ENCODE peak calls at places on chromosomes 2 and 18, in six cellular contexts. One of them, this sample, is unnamed.

GRCh38 chr18:80252136-80252535 is 4.8 kb upstream of the PARD6G start:
- DNase-seq in HepG2: no peak
- DNase-seq in K562: no peak
- DNase-seq in SK-N-SH: no peak
- DNase-seq in HCT116: no peak
- DNase-seq in H1: no peak
- DNase-seq in this sample: no peak

GRCh38 chr2:64750001-64750816 is 96.5 kb upstream of the SERTAD2 start:
- DNase-seq in HepG2: no peak
- DNase-seq in K562: peak; percentile 71
- DNase-seq in SK-N-SH: peak; percentile 50
- DNase-seq in HCT116: no peak
- DNase-seq in H1: no peak
- DNase-seq in this sample: no peak

GRCh38 chr2:127516031-127516430 is 10.3 kb downstream of the IWS1 start:
- DNase-seq in HepG2: no peak
- DNase-seq in K562: no peak
- DNase-seq in SK-N-SH: no peak
- DNase-seq in HCT116: no peak
- DNase-seq in H1: no peak
- DNase-seq in this sample: no peak

GRCh38 chr2:240959214-240959940 is 39.0 kb upstream of the SNED1 start:
- DNase-seq in HepG2: no peak
- DNase-seq in K562: no peak
- DNase-seq in SK-N-SH: peak; percentile 31
- DNase-seq in HCT116: no peak
- DNase-seq in H1: no peak
- DNase-seq in this sample: no peak

GRCh38 chr2:69298862-69299261 is 88.2 kb downstream of the GFPT1 start:
- DNase-seq in HepG2: no peak
- DNase-seq in K562: no peak
- DNase-seq in SK-N-SH: peak; percentile 40
- DNase-seq in HCT116: no peak
- DNase-seq in H1: no peak
- DNase-seq in this sample: no peak

GRCh38 chr2:126748929-126749518 is 93.1 kb downstream of the GYPC start:
- DNase-seq in HepG2: no peak
- DNase-seq in K562: no peak
- DNase-seq in SK-N-SH: no peak
- DNase-seq in HCT116: no peak
- DNase-seq in H1: no peak
- DNase-seq in this sample: no peak

GRCh38 chr2:55148269-55148668 is 83.8 kb downstream of the CLHC1 start:
- DNase-seq in HepG2: no peak
- DNase-seq in K562: no peak
- DNase-seq in SK-N-SH: no peak
- DNase-seq in HCT116: no peak
- DNase-seq in H1: no peak
- DNase-seq in this sample: no peak

GRCh38 chr2:65666156-65666725 is 233.8 kb upstream of the SPRED2 start:
- DNase-seq in HepG2: no peak
- DNase-seq in K562: peak; percentile 13
- DNase-seq in SK-N-SH: no peak
- DNase-seq in HCT116: no peak
- DNase-seq in H1: no peak
- DNase-seq in this sample: no peak

GRCh38 chr18:36780748-36781147 is 48.1 kb downstream of the TPGS2 start:
- DNase-seq in HepG2: no peak
- DNase-seq in K562: no peak
- DNase-seq in SK-N-SH: no peak
- DNase-seq in HCT116: no peak
- DNase-seq in H1: no peak
- DNase-seq in this sample: no peak

GRCh38 chr2:176212276-176212675 is 23.8 kb downstream of the HOXD1 start:
- DNase-seq in HepG2: no peak
- DNase-seq in K562: no peak
- DNase-seq in SK-N-SH: no peak
- DNase-seq in HCT116: no peak
- DNase-seq in H1: no peak
- DNase-seq in this sample: no peak

GRCh38 chr2:41387519-41387918 is 660.3 kb upstream of the PKDCC start:
- DNase-seq in HepG2: no peak
- DNase-seq in K562: no peak
- DNase-seq in SK-N-SH: no peak
- DNase-seq in HCT116: no peak
- DNase-seq in H1: no peak
- DNase-seq in this sample: no peak

GRCh38 chr2:241391892-241392665 is 36.0 kb downstream of the FARP2 start:
- DNase-seq in HepG2: peak; percentile 73
- DNase-seq in K562: peak; percentile 28
- DNase-seq in SK-N-SH: peak; percentile 17
- DNase-seq in HCT116: peak; percentile 22
- DNase-seq in H1: no peak
- DNase-seq in this sample: peak; percentile 20

GRCh38 chr18:37572736-37573135 is 7.1 kb upstream of the CELF4 start:
- DNase-seq in HepG2: no peak
- DNase-seq in K562: no peak
- DNase-seq in SK-N-SH: no peak
- DNase-seq in HCT116: no peak
- DNase-seq in H1: no peak
- DNase-seq in this sample: no peak

GRCh38 chr18:23650963-23651927 is 11.5 kb downstream of the ANKRD29 start:
- DNase-seq in HepG2: peak; percentile 66
- DNase-seq in K562: no peak
- DNase-seq in SK-N-SH: peak; percentile 55
- DNase-seq in HCT116: no peak
- DNase-seq in H1: no peak
- DNase-seq in this sample: no peak

GRCh38 chr2:105388971-105389381 is 9.9 kb downstream of the FHL2 start:
- DNase-seq in HepG2: no peak
- DNase-seq in K562: no peak
- DNase-seq in SK-N-SH: no peak
- DNase-seq in HCT116: no peak
- DNase-seq in H1: no peak
- DNase-seq in this sample: no peak

GRCh38 chr2:204024503-204024902 is 87.9 kb downstream of the ICOS start:
- DNase-seq in HepG2: peak; percentile 33
- DNase-seq in K562: peak; percentile 11
- DNase-seq in SK-N-SH: peak; percentile 20
- DNase-seq in HCT116: peak; percentile 19
- DNase-seq in H1: no peak
- DNase-seq in this sample: peak; percentile 42

GRCh38 chr18:7757175-7757574 is 190.1 kb downstream of the PTPRM start:
- DNase-seq in HepG2: no peak
- DNase-seq in K562: no peak
- DNase-seq in SK-N-SH: no peak
- DNase-seq in HCT116: no peak
- DNase-seq in H1: no peak
- DNase-seq in this sample: no peak

GRCh38 chr18:23115683-23116096 is 19.6 kb upstream of the CABLES1 start:
- DNase-seq in HepG2: peak; percentile 74
- DNase-seq in K562: no peak
- DNase-seq in SK-N-SH: no peak
- DNase-seq in HCT116: peak; percentile 54
- DNase-seq in H1: no peak
- DNase-seq in this sample: no peak

GRCh38 chr18:54947115-54947514 is 12.1 kb downstream of the CCDC68 start:
- DNase-seq in HepG2: no peak
- DNase-seq in K562: no peak
- DNase-seq in SK-N-SH: no peak
- DNase-seq in HCT116: no peak
- DNase-seq in H1: no peak
- DNase-seq in this sample: no peak

GRCh38 chr2:182890773-182891381 is 24.4 kb upstream of the FRZB start:
- DNase-seq in HepG2: peak; percentile 80
- DNase-seq in K562: no peak
- DNase-seq in SK-N-SH: no peak
- DNase-seq in HCT116: no peak
- DNase-seq in H1: no peak
- DNase-seq in this sample: no peak

GRCh38 chr2:153589586-153589985 is 111.0 kb upstream of the RPRM start:
- DNase-seq in HepG2: no peak
- DNase-seq in K562: no peak
- DNase-seq in SK-N-SH: no peak
- DNase-seq in HCT116: no peak
- DNase-seq in H1: no peak
- DNase-seq in this sample: no peak

GRCh38 chr2:10659898-10660568 is 29.7 kb downstream of the NOL10 start:
- DNase-seq in HepG2: peak; percentile 48
- DNase-seq in K562: peak; percentile 76
- DNase-seq in SK-N-SH: peak; percentile 70
- DNase-seq in HCT116: peak; percentile 49
- DNase-seq in H1: no peak
- DNase-seq in this sample: peak; percentile 23

GRCh38 chr2:161913865-161914264 is 160.2 kb downstream of the DPP4 start:
- DNase-seq in HepG2: no peak
- DNase-seq in K562: no peak
- DNase-seq in SK-N-SH: no peak
- DNase-seq in HCT116: peak; percentile 21
- DNase-seq in H1: no peak
- DNase-seq in this sample: no peak

GRCh38 chr18:28485918-28486317 is 309.0 kb upstream of the CDH2 start:
- DNase-seq in HepG2: no peak
- DNase-seq in K562: no peak
- DNase-seq in SK-N-SH: no peak
- DNase-seq in HCT116: no peak
- DNase-seq in H1: no peak
- DNase-seq in this sample: no peak

GRCh38 chr2:190714958-190715357 is 66.1 kb downstream of the NAB1 start:
- DNase-seq in HepG2: no peak
- DNase-seq in K562: no peak
- DNase-seq in SK-N-SH: no peak
- DNase-seq in HCT116: peak; percentile 27
- DNase-seq in H1: no peak
- DNase-seq in this sample: no peak
- TF ChIP-seq YY1 in HepG2: no peak
- TF ChIP-seq YY1 in K562: no peak
- TF ChIP-seq YY1 in SK-N-SH: no peak
- TF ChIP-seq YY1 in HCT116: no peak
- TF ChIP-seq YY1 in H1: no peak
- TF ChIP-seq YY1 in this sample: no peak

DNA sequence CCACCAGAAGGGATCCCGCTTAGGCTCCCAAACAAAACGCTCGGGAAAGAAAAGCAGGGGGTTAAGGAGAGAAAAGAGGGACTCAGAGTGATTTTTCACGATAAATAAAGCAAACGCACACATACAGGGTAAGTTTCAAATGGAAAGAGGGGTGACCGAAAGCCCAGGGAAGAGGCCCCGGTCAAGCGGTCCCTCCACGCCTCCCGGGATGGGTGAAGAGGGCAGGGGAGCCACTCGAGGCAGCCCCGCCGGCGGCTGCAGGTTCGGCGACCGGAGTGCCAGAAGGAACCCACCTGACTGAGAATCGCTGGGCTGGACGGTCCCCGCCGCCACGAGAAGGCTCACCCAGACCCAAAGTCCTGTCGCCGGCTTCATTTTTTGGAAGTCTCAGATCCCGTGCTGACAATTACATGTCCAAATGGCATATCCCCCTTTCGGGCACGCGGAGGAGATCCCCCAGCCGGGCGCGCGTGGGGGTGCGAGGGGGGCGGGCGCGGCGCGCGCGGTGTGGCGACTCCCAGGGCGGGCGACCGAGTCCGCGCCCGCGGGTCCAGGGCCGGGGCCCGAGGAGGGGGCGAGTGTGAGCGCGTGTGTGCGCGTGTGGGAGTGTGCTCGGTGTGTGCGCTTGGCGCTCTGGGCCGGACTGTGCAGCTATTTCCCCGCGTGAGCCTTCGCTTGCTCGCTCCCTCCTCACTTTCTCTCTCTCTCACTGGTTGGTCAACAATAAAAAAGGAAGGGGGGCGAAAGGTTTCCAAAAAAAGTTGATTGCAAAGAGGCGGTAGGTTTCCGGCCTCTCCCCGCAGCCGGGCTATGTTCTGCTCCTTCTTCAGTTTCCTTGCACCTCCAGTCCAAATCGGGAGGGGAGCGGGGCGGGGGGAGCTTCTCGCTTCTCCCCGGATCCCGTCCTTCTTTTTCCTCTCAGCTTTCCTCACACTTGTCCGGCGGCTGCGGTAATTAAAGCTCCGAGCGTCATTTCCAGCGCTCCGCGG is at the start of gene ERBB4:
- DNase-seq in HepG2: no peak
- DNase-seq in K562: no peak
- DNase-seq in SK-N-SH: peak; percentile 51
- DNase-seq in HCT116: no peak
- DNase-seq in H1: no peak
- DNase-seq in this sample: no peak
- H3K9ac ChIP-seq in HepG2: no peak within 1 kb of the TSS
- H3K9ac ChIP-seq in K562: no peak within 1 kb of the TSS
- H3K9ac ChIP-seq in SK-N-SH: no peak within 1 kb of the TSS
- H3K9ac ChIP-seq in HCT116: no peak within 1 kb of the TSS
- H3K9ac ChIP-seq in H1: no peak within 1 kb of the TSS
- H3K9ac ChIP-seq in this sample: peak within 1 kb of the TSS; percentile 85

GRCh38 chr2:43387092-43388062 is 161.0 kb upstream of the ZFP36L2 start:
- DNase-seq in HepG2: no peak
- DNase-seq in K562: no peak
- DNase-seq in SK-N-SH: no peak
- DNase-seq in HCT116: no peak
- DNase-seq in H1: no peak
- DNase-seq in this sample: no peak

GRCh38 chr2:43388371-43388770 is 162.0 kb upstream of the ZFP36L2 start:
- DNase-seq in HepG2: no peak
- DNase-seq in K562: no peak
- DNase-seq in SK-N-SH: no peak
- DNase-seq in HCT116: no peak
- DNase-seq in H1: no peak
- DNase-seq in this sample: no peak

GRCh38 chr2:43379494-43379893 is 153.1 kb upstream of the ZFP36L2 start:
- DNase-seq in HepG2: peak; percentile 66
- DNase-seq in K562: no peak
- DNase-seq in SK-N-SH: no peak
- DNase-seq in HCT116: no peak
- DNase-seq in H1: no peak
- DNase-seq in this sample: no peak

GRCh38 chr2:43384143-43384542 is 157.7 kb upstream of the ZFP36L2 start:
- DNase-seq in HepG2: no peak
- DNase-seq in K562: no peak
- DNase-seq in SK-N-SH: no peak
- DNase-seq in HCT116: no peak
- DNase-seq in H1: no peak
- DNase-seq in this sample: no peak

DNA sequence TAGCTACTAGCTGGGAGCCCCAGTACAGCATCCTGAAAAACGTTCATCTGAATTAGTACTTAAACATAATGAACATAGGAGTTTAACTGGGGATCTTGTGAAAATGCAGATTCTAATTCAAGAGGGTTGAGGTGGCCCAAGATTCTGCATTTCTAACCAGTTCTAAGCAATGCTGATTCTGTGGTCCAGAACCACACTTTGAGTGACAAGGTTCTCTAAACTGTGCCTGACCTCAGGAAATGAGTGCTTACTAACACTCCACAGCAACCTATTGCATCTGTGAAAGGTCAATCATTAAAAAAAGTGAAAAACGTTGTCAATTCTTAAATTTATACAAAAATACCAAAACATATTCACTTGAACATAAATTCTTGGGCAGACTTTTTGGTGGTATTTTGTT is 157.1 kb upstream of the ZFP36L2 start:
- DNase-seq in HepG2: no peak
- DNase-seq in K562: no peak
- DNase-seq in SK-N-SH: no peak
- DNase-seq in HCT116: no peak
- DNase-seq in H1: no peak
- DNase-seq in this sample: no peak
- TF ChIP-seq YY1 in HepG2: no peak
- TF ChIP-seq YY1 in K562: no peak
- TF ChIP-seq YY1 in SK-N-SH: no peak
- TF ChIP-seq YY1 in HCT116: no peak
- TF ChIP-seq YY1 in H1: no peak
- TF ChIP-seq YY1 in this sample: no peak

GRCh38 chr2:150142561-150142960 is 344.9 kb downstream of the RND3 start:
- DNase-seq in HepG2: no peak
- DNase-seq in K562: no peak
- DNase-seq in SK-N-SH: no peak
- DNase-seq in HCT116: no peak
- DNase-seq in H1: no peak
- DNase-seq in this sample: no peak
- H3K9ac ChIP-seq in HepG2: no peak overlapping the region
- H3K9ac ChIP-seq in K562: no peak overlapping the region
- H3K9ac ChIP-seq in SK-N-SH: peak overlapping the region; percentile 56
- H3K9ac ChIP-seq in HCT116: no peak overlapping the region
- H3K9ac ChIP-seq in H1: no peak overlapping the region
- H3K9ac ChIP-seq in this sample: no peak overlapping the region